ENCODE peak calls at places on chromosomes 3 and 15, in five cellular contexts. M, H, F, P and A are unnamed samples.
A peak's percentile ranks its signal among the peaks of the same experiment; 100 is the strongest.

GRCh38 chr3:10198761-10199688 is 34.3 kb downstream of the IRAK2 start:
- DNase-seq in M (no peak), P (no peak), H (no peak), F (peak; percentile 61), A (peak; percentile 9)

GRCh38 chr15:48459571-48460461 is 128.6 kb downstream of the DUT start:
- DNase-seq in F (peak; percentile 78), P (no peak), M (no peak), H (no peak), A (peak; percentile 73)

GRCh38 chr15:100187677-100188076 is 154.1 kb downstream of the ADAMTS17 start:
- DNase-seq in P (no peak), F (no peak), M (no peak), H (no peak), A (no peak)

GRCh38 chr3:157089455-157090221 is 70.3 kb downstream of the CCNL1 start:
- DNase-seq in F (peak; percentile 63), M (no peak), H (no peak), P (no peak), A (peak; percentile 37)

GRCh38 chr3:9583792-9584191 is 30.2 kb upstream of the LHFPL4 start:
- DNase-seq in P (no peak), M (no peak), F (no peak), H (no peak), A (no peak)

GRCh38 chr3:129486057-129487035 is 42.1 kb upstream of the RHO start:
- DNase-seq in M (peak; percentile 33), H (no peak), F (peak; percentile 64), P (no peak), A (no peak)

GRCh38 chr3:143562789-143563188 is 285.5 kb downstream of the SLC9A9 start:
- DNase-seq in F (no peak), M (no peak), H (no peak), P (no peak), A (no peak)

GRCh38 chr15:37877851-37878577 is 56.4 kb upstream of the TMCO5A start:
- DNase-seq in P (no peak), F (peak; percentile 70), H (no peak), M (no peak), A (peak; percentile 37)

GRCh38 chr3:167851749-167852148 is 116.2 kb downstream of the SERPINI1 start:
- DNase-seq in H (no peak), F (no peak), P (no peak), M (no peak), A (no peak)

GRCh38 chr15:90101969-90102890 is at the start of gene IDH2:
- DNase-seq in F (peak; percentile 86), M (peak; percentile 85), P (peak; percentile 86), H (no peak), A (peak; percentile 84)

GRCh38 chr15:31427411-31427810 is 100.8 kb downstream of the KLF13 start:
- DNase-seq in F (peak; percentile 36), M (no peak), H (no peak), P (no peak), A (no peak)
- H2BK12ac ChIP-seq in F (no peak overlapping the region), M (no peak overlapping the region), H (no peak overlapping the region), P (no peak overlapping the region), A (no peak overlapping the region)

GRCh38 chr3:139530717-139531116 is 8.8 kb downstream of the RBP1 start:
- DNase-seq in P (no peak), F (no peak), H (no peak), M (no peak), A (no peak)

GRCh38 chr3:139528281-139528680 is 11.3 kb downstream of the RBP1 start:
- DNase-seq in P (no peak), M (no peak), H (no peak), F (no peak), A (no peak)

GRCh38 chr3:139529624-139530023 is 9.9 kb downstream of the RBP1 start:
- DNase-seq in F (no peak), P (no peak), M (no peak), H (no peak), A (no peak)

GRCh38 chr3:139527287-139527686 is 12.3 kb downstream of the RBP1 start:
- DNase-seq in H (no peak), M (no peak), F (no peak), P (no peak), A (no peak)

GRCh38 chr3:139528924-139529323 is 10.6 kb downstream of the RBP1 start:
- DNase-seq in H (no peak), M (no peak), P (no peak), F (no peak), A (no peak)
- H3K18ac ChIP-seq in H (no peak overlapping the region), M (no peak overlapping the region), P (no peak overlapping the region), F (no peak overlapping the region), A (no peak overlapping the region)

GRCh38 chr3:108209579-108209978 is 12.6 kb downstream of the IFT57 start:
- DNase-seq in H (no peak), P (no peak), F (no peak), M (no peak), A (no peak)
- H2BK12ac ChIP-seq in H (no peak overlapping the region), P (no peak overlapping the region), F (no peak overlapping the region), M (no peak overlapping the region), A (no peak overlapping the region)

GRCh38 chr15:39075311-39075710 is 505.6 kb upstream of the THBS1 start:
- DNase-seq in M (no peak), P (no peak), F (no peak), H (no peak), A (no peak)
- H3K18ac ChIP-seq in M (no peak overlapping the region), P (no peak overlapping the region), F (no peak overlapping the region), H (no peak overlapping the region), A (no peak overlapping the region)

GRCh38 chr15:69540622-69541021 is 88.0 kb downstream of the RPLP1 start:
- DNase-seq in M (no peak), P (no peak), F (no peak), H (no peak), A (no peak)
- H2BK12ac ChIP-seq in M (no peak overlapping the region), P (no peak overlapping the region), F (no peak overlapping the region), H (no peak overlapping the region), A (no peak overlapping the region)